ENCODE peak calls at places on chromosomes 1 and 21, in nine cellular contexts. X is omental fat pad; M is cardiac fibroblast; J is HTR-8/SVneo; C is activated CD4-positive, CD25-positive, alpha-beta regulatory T cell treated with anti-CD3 and anti-CD28 coated beads, Interleukin-2, amount 50 U/mL, for 72 hours; H is dorsolateral prefrontal cortex; T is ACHN; R is EH; Z is fibroblast of lung. K is an unnamed sample.

GRCh38 chr1:183330335-183330734 is 87.8 kb downstream of the NMNAT2 start:
- DNase-seq in X (no peak), M (no peak), J (no peak), C (no peak), H (no peak), T (no peak), R (no peak), Z (no peak), K (no peak)

GRCh38 chr21:36486246-36486645 is 6.3 kb upstream of the CLDN14 start:
- DNase-seq in X (no peak), M (no peak), J (no peak), C (no peak), H (no peak), T (no peak), R (no peak), Z (no peak), K (no peak)

GRCh38 chr1:211518330-211519289 is 26.6 kb upstream of the RD3 start:
- DNase-seq in X (no peak), M (no peak), J (no peak), C (no peak), H (no peak), T (no peak), R (no peak), Z (no peak), K (no peak)

GRCh38 chr21:35291963-35292627 is 243.0 kb upstream of the RUNX1 start:
- DNase-seq in X (no peak), M (no peak), J (no peak), C (no peak), H (no peak), T (peak; percentile 73), R (peak; percentile 56), Z (peak; percentile 10), K (no peak)

GRCh38 chr1:201154389-201155165 is at the start of gene TMEM9:
- DNase-seq in X (peak; percentile 97), M (peak; percentile 95), J (peak; percentile 96), C (peak; percentile 96), H (peak; percentile 98), T (peak; percentile 96), R (peak; percentile 93), Z (peak; percentile 94), K (peak; percentile 98)

GRCh38 chr1:53966794-53967193 is 20.6 kb downstream of the LRRC42 start:
- DNase-seq in X (no peak), M (no peak), J (no peak), C (no peak), H (no peak), T (no peak), R (no peak), Z (no peak), K (no peak)

GRCh38 chr1:64755356-64755755 is 10.5 kb downstream of the RAVER2 start:
- DNase-seq in X (no peak), M (no peak), J (no peak), C (no peak), H (no peak), T (no peak), R (no peak), Z (no peak), K (no peak)

GRCh38 chr1:206120406-206120805 is 3.2 kb upstream of the AVPR1B start:
- DNase-seq in X (no peak), M (no peak), J (no peak), C (no peak), H (no peak), T (no peak), R (no peak), Z (no peak), K (no peak)

GRCh38 chr1:6603851-6604558 is 1.3 kb upstream of the KLHL21 start:
- DNase-seq in X (peak; percentile 46), M (peak; percentile 92), J (peak; percentile 19), C (no peak), H (no peak), T (no peak), R (peak; percentile 94), Z (peak; percentile 83), K (no peak)

GRCh38 chr1:114468710-114469468 is 42.1 kb downstream of the TRIM33 start:
- DNase-seq in X (no peak), M (peak; percentile 45), J (no peak), C (no peak), H (no peak), T (peak; percentile 8), R (no peak), Z (no peak), K (no peak)

K was measured in osteocyte.